ENCODE peak calls at places on chromosomes 7 and 10, in five cellular contexts. I is HepG2, R is A549, Y is GM12878, M is K562. S is an unnamed sample.

GRCh38 chr7:41755100-41755499 is 52.2 kb upstream of the INHBA start:
- DNase-seq in I (no peak), R (no peak), Y (no peak), M (no peak), S (no peak)

GRCh38 chr7:84879936-84880325 is 306.9 kb downstream of the SEMA3D start:
- DNase-seq in I (no peak), R (no peak), Y (no peak), M (no peak), S (no peak)

GRCh38 chr7:66669088-66669487 is 40.4 kb downstream of the KCTD7 start:
- DNase-seq in I (peak; percentile 31), R (no peak), Y (no peak), M (no peak), S (no peak)

GRCh38 chr10:114301177-114301576 is 62.1 kb downstream of the VWA2 start:
- DNase-seq in I (no peak), R (no peak), Y (no peak), M (no peak), S (no peak)

GRCh38 chr7:94223375-94224084 is 171.2 kb upstream of the COL1A2 start:
- DNase-seq in I (no peak), R (peak; percentile 23), Y (no peak), M (no peak), S (peak; percentile 82)

GRCh38 chr7:130227883-130228575 is 20.4 kb downstream of the SSMEM1 start:
- DNase-seq in I (peak; percentile 53), R (no peak), Y (no peak), M (no peak), S (no peak)

GRCh38 chr7:99248391-99249067 is 24.1 kb upstream of the MYH16 start:
- DNase-seq in I (no peak), R (no peak), Y (no peak), M (no peak), S (no peak)

GRCh38 chr7:69445549-69445948 is 152.7 kb upstream of the AUTS2 start:
- DNase-seq in I (no peak), R (no peak), Y (no peak), M (no peak), S (no peak)

GRCh38 chr10:89357955-89358354 is 19.9 kb upstream of the IFIT1B start:
- DNase-seq in I (no peak), R (no peak), Y (no peak), M (no peak), S (no peak)

GRCh38 chr10:111707066-111707465 is 476.5 kb downstream of the GPAM start:
- DNase-seq in I (no peak), R (no peak), Y (no peak), M (no peak), S (no peak)

GRCh38 chr10:100579261-100579660 is 43.5 kb downstream of the HIF1AN start:
- DNase-seq in I (no peak), R (no peak), Y (no peak), M (no peak), S (no peak)

GRCh38 chr7:35036361-35037171 is 719 bp downstream of the DPY19L1 start:
- DNase-seq in I (peak; percentile 46), R (peak; percentile 51), Y (no peak), M (peak; percentile 38), S (peak; percentile 64)

GRCh38 chr7:101754432-101755159 is 62.8 kb upstream of the CUX1 start:
- DNase-seq in I (no peak), R (peak; percentile 60), Y (no peak), M (no peak), S (no peak)

GRCh38 chr7:48781783-48782182 is 142.6 kb upstream of the CDC14C start:
- DNase-seq in I (no peak), R (no peak), Y (no peak), M (no peak), S (no peak)

GRCh38 chr7:84091318-84091717 is 103.3 kb downstream of the SEMA3A start:
- DNase-seq in I (no peak), R (no peak), Y (no peak), M (no peak), S (no peak)

GRCh38 chr7:130352335-130353074 is 7.9 kb downstream of the CPA5 start:
- DNase-seq in I (no peak), R (no peak), Y (no peak), M (no peak), S (no peak)

GRCh38 chr7:44650772-44651171 is 44.3 kb downstream of the OGDH start:
- DNase-seq in I (no peak), R (no peak), Y (no peak), M (no peak), S (no peak)

GRCh38 chr7:144494355-144494754 is 90.9 kb upstream of the NOBOX start:
- DNase-seq in I (no peak), R (no peak), Y (no peak), M (no peak), S (no peak)

GRCh38 chr10:12644380-12645144 is 295.2 kb downstream of the CAMK1D start:
- DNase-seq in I (no peak), R (no peak), Y (no peak), M (no peak), S (no peak)

GRCh38 chr7:74203157-74203556 is 6.6 kb upstream of the LAT2 start:
- DNase-seq in I (peak; percentile 32), R (peak; percentile 46), Y (no peak), M (no peak), S (peak; percentile 82)

DNA sequence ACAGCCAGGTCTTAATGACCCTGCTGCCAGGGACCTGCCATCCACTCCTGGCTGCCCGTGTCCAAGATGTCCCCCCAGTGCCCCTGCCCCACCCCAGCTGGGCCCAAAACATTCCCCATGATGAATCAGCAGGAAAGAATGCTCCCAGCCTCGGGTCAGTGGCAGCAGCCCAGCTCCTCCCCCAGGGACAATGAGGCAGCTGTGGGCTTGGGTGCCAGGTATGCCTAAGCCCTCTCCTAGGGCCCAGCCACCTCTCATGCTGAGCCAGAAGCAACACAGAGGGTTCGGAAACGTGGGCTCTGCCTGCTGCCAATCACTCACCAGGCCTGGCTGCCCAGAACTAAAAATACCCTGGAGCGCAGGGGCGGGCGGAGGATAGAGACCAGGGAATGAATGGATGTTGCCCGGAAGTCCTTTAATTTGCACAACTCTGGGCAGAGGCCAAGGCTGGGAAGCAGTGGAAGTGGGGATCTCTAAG is 1.5 kb upstream of the LOXL4 start:
- DNase-seq in I (peak; percentile 83), R (peak; percentile 70), Y (no peak), M (peak; percentile 35), S (peak; percentile 56)
- H3K4me3 ChIP-seq in I (peak overlapping the region; percentile 71), R (no peak overlapping the region), Y (no peak overlapping the region), M (no peak overlapping the region), S (no peak overlapping the region)

DNA sequence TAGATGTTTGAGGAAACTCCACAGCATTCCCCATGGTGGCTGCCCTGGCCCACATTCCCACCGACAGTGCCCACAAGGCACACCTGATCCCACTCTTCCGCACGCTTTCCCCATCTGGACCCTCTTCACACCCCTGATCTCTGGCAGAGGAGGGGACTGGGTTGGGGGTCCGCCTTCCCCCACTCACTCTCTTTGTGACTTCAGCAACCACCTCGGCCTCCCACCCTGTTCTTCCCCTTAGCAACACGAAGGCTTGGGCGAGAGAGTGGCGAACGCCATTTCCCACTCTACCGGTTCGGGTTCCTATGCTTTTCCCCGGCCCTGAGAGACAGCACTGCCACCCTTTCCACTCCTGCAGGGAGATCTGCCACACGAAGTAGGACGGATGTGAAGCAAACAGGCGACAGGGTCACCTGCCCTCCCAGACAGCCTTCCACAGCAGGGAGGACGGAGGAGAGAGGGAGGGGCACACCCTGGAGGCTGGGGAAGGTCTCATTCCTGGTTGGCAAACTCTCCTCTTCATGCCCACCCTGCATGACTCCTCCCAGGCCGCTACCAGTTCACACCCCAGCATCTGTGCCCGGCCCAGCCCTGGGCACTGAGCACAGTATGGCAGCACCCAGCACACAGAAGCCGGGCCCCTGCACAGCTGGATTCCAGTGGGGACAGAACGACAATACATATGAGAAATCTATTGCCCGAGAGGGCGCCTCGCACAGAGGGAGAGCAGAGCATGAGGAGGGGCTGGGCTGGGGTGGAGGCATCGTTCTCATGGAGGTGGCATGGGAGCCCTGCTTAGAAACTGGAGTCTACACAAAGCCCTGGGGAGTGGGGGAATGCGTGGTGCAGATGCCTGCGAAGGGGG is 93.5 kb downstream of the PAXIP1 start:
- DNase-seq in I (no peak), R (no peak), Y (no peak), M (no peak), S (no peak)
- TF ChIP-seq JUNB in I (no peak), R (no peak), Y (no peak), M (no peak), S (no peak)

DNA sequence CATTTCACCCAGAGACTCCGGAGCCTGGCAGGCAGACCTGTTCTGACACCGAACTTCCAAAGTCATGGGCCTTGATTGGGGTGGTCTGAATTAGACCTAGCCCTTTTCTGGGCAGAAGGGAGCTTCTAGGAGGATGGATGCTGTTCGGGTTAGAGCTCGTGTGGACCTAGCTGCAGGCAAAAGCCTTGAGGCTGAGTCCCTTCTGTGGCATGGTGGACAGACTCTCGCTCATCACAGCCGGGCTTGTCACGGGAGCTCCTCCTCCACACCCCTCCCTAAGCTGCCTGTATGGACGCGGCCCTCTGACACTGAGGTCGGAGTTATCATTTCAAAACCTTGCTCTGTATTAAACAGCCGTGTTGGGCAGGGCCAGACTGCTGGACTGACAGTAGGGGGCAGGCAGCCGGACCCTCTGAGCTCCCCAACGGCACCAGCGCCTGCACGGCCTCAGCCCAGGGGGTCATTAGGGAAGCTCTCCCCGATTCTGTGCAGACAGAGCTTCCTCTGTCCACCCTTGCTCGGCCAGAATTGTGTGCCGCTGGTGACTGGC is 2.2 kb downstream of the IRF5 start:
- DNase-seq in I (no peak), R (no peak), Y (no peak), M (peak; percentile 49), S (no peak)
- H3K4me3 ChIP-seq in I (peak overlapping the region; percentile 56), R (no peak overlapping the region), Y (peak overlapping the region; percentile 71), M (no peak overlapping the region), S (no peak overlapping the region)

GRCh38 chr7:93044147-93044810 is 73.5 kb downstream of the SAMD9 start:
- DNase-seq in I (no peak), R (no peak), Y (no peak), M (no peak), S (peak; percentile 61)

GRCh38 chr7:93051660-93052059 is 66.1 kb downstream of the SAMD9 start:
- DNase-seq in I (no peak), R (no peak), Y (no peak), M (no peak), S (no peak)

GRCh38 chr7:93046641-93047040 is 71.1 kb downstream of the SAMD9 start:
- DNase-seq in I (peak; percentile 71), R (no peak), Y (no peak), M (peak; percentile 55), S (no peak)

GRCh38 chr7:93047514-93048099 is 70.2 kb downstream of the SAMD9 start:
- DNase-seq in I (no peak), R (no peak), Y (peak; percentile 24), M (no peak), S (no peak)

DNA sequence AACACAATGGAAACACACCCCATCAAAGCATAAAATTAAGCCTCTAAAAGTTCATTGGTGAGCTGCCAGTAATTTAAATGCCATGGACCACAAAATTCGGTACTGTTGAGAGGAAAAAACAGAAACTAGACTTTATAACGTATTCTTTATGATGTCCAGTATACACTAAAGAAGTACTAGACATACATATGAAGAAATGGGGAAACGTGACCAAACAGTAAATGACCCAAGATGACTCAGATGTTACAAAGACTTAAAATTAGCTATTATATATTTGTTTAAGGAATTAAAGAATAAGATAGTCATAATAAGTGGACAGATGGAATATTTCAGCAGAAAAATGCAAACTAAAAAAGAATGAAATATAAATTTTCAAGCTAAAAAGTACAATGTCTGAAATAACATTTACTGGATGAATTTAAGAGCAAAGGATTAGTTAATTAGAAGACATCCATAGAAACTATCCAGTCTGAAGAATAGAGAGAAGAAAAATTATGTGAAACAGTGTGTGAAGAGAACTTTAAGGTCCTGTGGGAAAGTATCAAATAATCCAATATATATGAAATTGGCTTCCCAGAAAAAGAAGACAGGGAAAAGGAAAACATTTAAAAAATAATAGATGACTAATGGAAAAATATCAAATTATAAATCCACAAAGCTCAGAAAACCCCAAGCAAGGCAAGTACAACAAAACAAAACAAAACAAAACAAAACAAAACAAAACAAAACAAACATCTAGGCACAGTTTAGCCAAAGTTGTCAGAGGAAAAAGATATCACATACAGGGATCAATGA is 69.4 kb downstream of the SAMD9 start:
- DNase-seq in I (no peak), R (no peak), Y (no peak), M (no peak), S (no peak)
- TF ChIP-seq JUNB in I (no peak), R (no peak), Y (no peak), M (no peak), S (no peak)

S was measured in GM23338.